ENCODE peak calls at places on chromosomes 2 and 18, in ten cellular contexts. One of them, this sample, is unnamed.

GRCh38 chr2:178277741-178278197 is 83.5 kb downstream of the OSBPL6 start:
- DNase-seq in activated gamma-delta T cell treated with anti-CD3 and anti-CD28 coated beads, Interleukin-2, amount 50 U/mL, for 16 hours: no peak
- DNase-seq in dermis microvascular lymphatic vessel endothelial cell: no peak
- DNase-seq in M059J: no peak
- DNase-seq in iPS DF 6.9: no peak
- DNase-seq in activated CD4-positive, alpha-beta T cell treated with anti-CD3 and anti-CD28 coated beads for 48 hours: no peak
- DNase-seq in upper lobe of right lung: no peak
- DNase-seq in dorsolateral prefrontal cortex: no peak
- DNase-seq in stimulated activated CD8-positive, alpha-beta memory T cell treated with anti-CD3 and anti-CD28 coated beads, Interleukin-15, amount 100 ng/mL, for 24 hours: no peak
- DNase-seq in right cardiac atrium: no peak
- DNase-seq in this sample: no peak

GRCh38 chr18:48300463-48300961 is 108.7 kb downstream of the ZBTB7C start:
- DNase-seq in dermis microvascular lymphatic vessel endothelial cell: no peak
- DNase-seq in activated gamma-delta T cell treated with anti-CD3 and anti-CD28 coated beads, Interleukin-2, amount 50 U/mL, for 16 hours: no peak
- DNase-seq in right cardiac atrium: peak
- DNase-seq in activated CD4-positive, alpha-beta T cell treated with anti-CD3 and anti-CD28 coated beads for 48 hours: peak
- DNase-seq in upper lobe of right lung: peak
- DNase-seq in dorsolateral prefrontal cortex: no peak
- DNase-seq in stimulated activated CD8-positive, alpha-beta memory T cell treated with anti-CD3 and anti-CD28 coated beads, Interleukin-15, amount 100 ng/mL, for 24 hours: no peak
- DNase-seq in iPS DF 6.9: no peak
- DNase-seq in M059J: peak
- DNase-seq in this sample: no peak

GRCh38 chr2:63590621-63591408 is 2.1 kb downstream of the MDH1 start:
- DNase-seq in activated CD4-positive, alpha-beta T cell treated with anti-CD3 and anti-CD28 coated beads for 48 hours: peak
- DNase-seq in M059J: no peak
- DNase-seq in dorsolateral prefrontal cortex: peak
- DNase-seq in upper lobe of right lung: no peak
- DNase-seq in dermis microvascular lymphatic vessel endothelial cell: no peak
- DNase-seq in right cardiac atrium: no peak
- DNase-seq in iPS DF 6.9: no peak
- DNase-seq in stimulated activated CD8-positive, alpha-beta memory T cell treated with anti-CD3 and anti-CD28 coated beads, Interleukin-15, amount 100 ng/mL, for 24 hours: no peak
- DNase-seq in activated gamma-delta T cell treated with anti-CD3 and anti-CD28 coated beads, Interleukin-2, amount 50 U/mL, for 16 hours: no peak
- DNase-seq in this sample: no peak

GRCh38 chr2:209208211-209208610 is 215.6 kb upstream of the MAP2 start:
- DNase-seq in iPS DF 6.9: no peak
- DNase-seq in dorsolateral prefrontal cortex: no peak
- DNase-seq in M059J: peak
- DNase-seq in right cardiac atrium: peak
- DNase-seq in activated gamma-delta T cell treated with anti-CD3 and anti-CD28 coated beads, Interleukin-2, amount 50 U/mL, for 16 hours: no peak
- DNase-seq in upper lobe of right lung: no peak
- DNase-seq in stimulated activated CD8-positive, alpha-beta memory T cell treated with anti-CD3 and anti-CD28 coated beads, Interleukin-15, amount 100 ng/mL, for 24 hours: no peak
- DNase-seq in dermis microvascular lymphatic vessel endothelial cell: no peak
- DNase-seq in activated CD4-positive, alpha-beta T cell treated with anti-CD3 and anti-CD28 coated beads for 48 hours: peak
- DNase-seq in this sample: no peak

GRCh38 chr18:62418258-62418657 is 93.1 kb downstream of the TNFRSF11A start:
- DNase-seq in activated CD4-positive, alpha-beta T cell treated with anti-CD3 and anti-CD28 coated beads for 48 hours: no peak
- DNase-seq in upper lobe of right lung: no peak
- DNase-seq in dermis microvascular lymphatic vessel endothelial cell: no peak
- DNase-seq in M059J: no peak
- DNase-seq in iPS DF 6.9: no peak
- DNase-seq in dorsolateral prefrontal cortex: no peak
- DNase-seq in stimulated activated CD8-positive, alpha-beta memory T cell treated with anti-CD3 and anti-CD28 coated beads, Interleukin-15, amount 100 ng/mL, for 24 hours: no peak
- DNase-seq in activated gamma-delta T cell treated with anti-CD3 and anti-CD28 coated beads, Interleukin-2, amount 50 U/mL, for 16 hours: no peak
- DNase-seq in right cardiac atrium: no peak
- DNase-seq in this sample: no peak

GRCh38 chr18:12278765-12279682 is 24.9 kb downstream of the CIDEA start:
- DNase-seq in activated CD4-positive, alpha-beta T cell treated with anti-CD3 and anti-CD28 coated beads for 48 hours: no peak
- DNase-seq in stimulated activated CD8-positive, alpha-beta memory T cell treated with anti-CD3 and anti-CD28 coated beads, Interleukin-15, amount 100 ng/mL, for 24 hours: no peak
- DNase-seq in M059J: peak
- DNase-seq in dermis microvascular lymphatic vessel endothelial cell: peak
- DNase-seq in dorsolateral prefrontal cortex: peak
- DNase-seq in iPS DF 6.9: no peak
- DNase-seq in upper lobe of right lung: peak
- DNase-seq in activated gamma-delta T cell treated with anti-CD3 and anti-CD28 coated beads, Interleukin-2, amount 50 U/mL, for 16 hours: no peak
- DNase-seq in right cardiac atrium: peak
- DNase-seq in this sample: peak

GRCh38 chr2:95076705-95077520 is 44.7 kb downstream of the MRPS5 start:
- DNase-seq in dorsolateral prefrontal cortex: peak
- DNase-seq in stimulated activated CD8-positive, alpha-beta memory T cell treated with anti-CD3 and anti-CD28 coated beads, Interleukin-15, amount 100 ng/mL, for 24 hours: peak
- DNase-seq in upper lobe of right lung: peak
- DNase-seq in right cardiac atrium: peak
- DNase-seq in dermis microvascular lymphatic vessel endothelial cell: peak
- DNase-seq in activated gamma-delta T cell treated with anti-CD3 and anti-CD28 coated beads, Interleukin-2, amount 50 U/mL, for 16 hours: peak
- DNase-seq in M059J: peak
- DNase-seq in activated CD4-positive, alpha-beta T cell treated with anti-CD3 and anti-CD28 coated beads for 48 hours: peak
- DNase-seq in iPS DF 6.9: no peak
- DNase-seq in this sample: no peak

GRCh38 chr2:240884745-240885144 is 11.2 kb downstream of the MAB21L4 start:
- DNase-seq in activated CD4-positive, alpha-beta T cell treated with anti-CD3 and anti-CD28 coated beads for 48 hours: no peak
- DNase-seq in stimulated activated CD8-positive, alpha-beta memory T cell treated with anti-CD3 and anti-CD28 coated beads, Interleukin-15, amount 100 ng/mL, for 24 hours: no peak
- DNase-seq in dermis microvascular lymphatic vessel endothelial cell: no peak
- DNase-seq in iPS DF 6.9: no peak
- DNase-seq in upper lobe of right lung: no peak
- DNase-seq in dorsolateral prefrontal cortex: no peak
- DNase-seq in activated gamma-delta T cell treated with anti-CD3 and anti-CD28 coated beads, Interleukin-2, amount 50 U/mL, for 16 hours: no peak
- DNase-seq in right cardiac atrium: no peak
- DNase-seq in M059J: no peak
- DNase-seq in this sample: no peak

GRCh38 chr18:8261651-8262091 is 347.6 kb upstream of the RAB12 start:
- DNase-seq in upper lobe of right lung: no peak
- DNase-seq in right cardiac atrium: no peak
- DNase-seq in activated CD4-positive, alpha-beta T cell treated with anti-CD3 and anti-CD28 coated beads for 48 hours: no peak
- DNase-seq in stimulated activated CD8-positive, alpha-beta memory T cell treated with anti-CD3 and anti-CD28 coated beads, Interleukin-15, amount 100 ng/mL, for 24 hours: no peak
- DNase-seq in M059J: no peak
- DNase-seq in dorsolateral prefrontal cortex: no peak
- DNase-seq in activated gamma-delta T cell treated with anti-CD3 and anti-CD28 coated beads, Interleukin-2, amount 50 U/mL, for 16 hours: no peak
- DNase-seq in iPS DF 6.9: no peak
- DNase-seq in dermis microvascular lymphatic vessel endothelial cell: no peak
- DNase-seq in this sample: no peak

GRCh38 chr18:51151568-51152511 is 45.6 kb downstream of the MEX3C start:
- DNase-seq in activated CD4-positive, alpha-beta T cell treated with anti-CD3 and anti-CD28 coated beads for 48 hours: peak
- DNase-seq in dermis microvascular lymphatic vessel endothelial cell: no peak
- DNase-seq in activated gamma-delta T cell treated with anti-CD3 and anti-CD28 coated beads, Interleukin-2, amount 50 U/mL, for 16 hours: peak
- DNase-seq in M059J: no peak
- DNase-seq in iPS DF 6.9: no peak
- DNase-seq in dorsolateral prefrontal cortex: no peak
- DNase-seq in upper lobe of right lung: no peak
- DNase-seq in right cardiac atrium: no peak
- DNase-seq in stimulated activated CD8-positive, alpha-beta memory T cell treated with anti-CD3 and anti-CD28 coated beads, Interleukin-15, amount 100 ng/mL, for 24 hours: peak
- DNase-seq in this sample: no peak

GRCh38 chr2:53373126-53373525 is 394.5 kb upstream of the CHAC2 start:
- DNase-seq in activated gamma-delta T cell treated with anti-CD3 and anti-CD28 coated beads, Interleukin-2, amount 50 U/mL, for 16 hours: no peak
- DNase-seq in iPS DF 6.9: no peak
- DNase-seq in dermis microvascular lymphatic vessel endothelial cell: no peak
- DNase-seq in M059J: no peak
- DNase-seq in dorsolateral prefrontal cortex: no peak
- DNase-seq in activated CD4-positive, alpha-beta T cell treated with anti-CD3 and anti-CD28 coated beads for 48 hours: no peak
- DNase-seq in upper lobe of right lung: no peak
- DNase-seq in stimulated activated CD8-positive, alpha-beta memory T cell treated with anti-CD3 and anti-CD28 coated beads, Interleukin-15, amount 100 ng/mL, for 24 hours: no peak
- DNase-seq in right cardiac atrium: no peak
- DNase-seq in this sample: no peak

GRCh38 chr2:213220967-213221603 is 63.2 kb upstream of the SPAG16 start:
- DNase-seq in upper lobe of right lung: no peak
- DNase-seq in stimulated activated CD8-positive, alpha-beta memory T cell treated with anti-CD3 and anti-CD28 coated beads, Interleukin-15, amount 100 ng/mL, for 24 hours: no peak
- DNase-seq in right cardiac atrium: no peak
- DNase-seq in dermis microvascular lymphatic vessel endothelial cell: no peak
- DNase-seq in iPS DF 6.9: no peak
- DNase-seq in dorsolateral prefrontal cortex: no peak
- DNase-seq in activated CD4-positive, alpha-beta T cell treated with anti-CD3 and anti-CD28 coated beads for 48 hours: no peak
- DNase-seq in activated gamma-delta T cell treated with anti-CD3 and anti-CD28 coated beads, Interleukin-2, amount 50 U/mL, for 16 hours: no peak
- DNase-seq in M059J: no peak
- DNase-seq in this sample: no peak

GRCh38 chr2:222714361-222715256 is 43.2 kb downstream of the MOGAT1 start:
- DNase-seq in activated CD4-positive, alpha-beta T cell treated with anti-CD3 and anti-CD28 coated beads for 48 hours: no peak
- DNase-seq in dermis microvascular lymphatic vessel endothelial cell: no peak
- DNase-seq in iPS DF 6.9: no peak
- DNase-seq in right cardiac atrium: no peak
- DNase-seq in activated gamma-delta T cell treated with anti-CD3 and anti-CD28 coated beads, Interleukin-2, amount 50 U/mL, for 16 hours: no peak
- DNase-seq in upper lobe of right lung: no peak
- DNase-seq in M059J: no peak
- DNase-seq in dorsolateral prefrontal cortex: no peak
- DNase-seq in stimulated activated CD8-positive, alpha-beta memory T cell treated with anti-CD3 and anti-CD28 coated beads, Interleukin-15, amount 100 ng/mL, for 24 hours: no peak
- DNase-seq in this sample: no peak

GRCh38 chr2:203301667-203302066 is 26.5 kb upstream of the ABI2 start:
- DNase-seq in stimulated activated CD8-positive, alpha-beta memory T cell treated with anti-CD3 and anti-CD28 coated beads, Interleukin-15, amount 100 ng/mL, for 24 hours: no peak
- DNase-seq in dorsolateral prefrontal cortex: no peak
- DNase-seq in activated CD4-positive, alpha-beta T cell treated with anti-CD3 and anti-CD28 coated beads for 48 hours: no peak
- DNase-seq in activated gamma-delta T cell treated with anti-CD3 and anti-CD28 coated beads, Interleukin-2, amount 50 U/mL, for 16 hours: no peak
- DNase-seq in right cardiac atrium: no peak
- DNase-seq in M059J: peak
- DNase-seq in iPS DF 6.9: no peak
- DNase-seq in dermis microvascular lymphatic vessel endothelial cell: no peak
- DNase-seq in upper lobe of right lung: no peak
- DNase-seq in this sample: no peak

GRCh38 chr2:233006648-233007047 is 6.4 kb downstream of the NGEF start:
- DNase-seq in dorsolateral prefrontal cortex: peak
- DNase-seq in activated CD4-positive, alpha-beta T cell treated with anti-CD3 and anti-CD28 coated beads for 48 hours: no peak
- DNase-seq in stimulated activated CD8-positive, alpha-beta memory T cell treated with anti-CD3 and anti-CD28 coated beads, Interleukin-15, amount 100 ng/mL, for 24 hours: no peak
- DNase-seq in iPS DF 6.9: no peak
- DNase-seq in activated gamma-delta T cell treated with anti-CD3 and anti-CD28 coated beads, Interleukin-2, amount 50 U/mL, for 16 hours: no peak
- DNase-seq in upper lobe of right lung: no peak
- DNase-seq in M059J: no peak
- DNase-seq in right cardiac atrium: no peak
- DNase-seq in dermis microvascular lymphatic vessel endothelial cell: no peak
- DNase-seq in this sample: no peak

GRCh38 chr2:120439637-120440384 is 93.9 kb downstream of the INHBB start:
- DNase-seq in upper lobe of right lung: no peak
- DNase-seq in stimulated activated CD8-positive, alpha-beta memory T cell treated with anti-CD3 and anti-CD28 coated beads, Interleukin-15, amount 100 ng/mL, for 24 hours: no peak
- DNase-seq in M059J: no peak
- DNase-seq in right cardiac atrium: no peak
- DNase-seq in dermis microvascular lymphatic vessel endothelial cell: no peak
- DNase-seq in iPS DF 6.9: no peak
- DNase-seq in dorsolateral prefrontal cortex: no peak
- DNase-seq in activated CD4-positive, alpha-beta T cell treated with anti-CD3 and anti-CD28 coated beads for 48 hours: no peak
- DNase-seq in activated gamma-delta T cell treated with anti-CD3 and anti-CD28 coated beads, Interleukin-2, amount 50 U/mL, for 16 hours: no peak
- DNase-seq in this sample: no peak

GRCh38 chr2:129781749-129782617 is 197.5 kb upstream of the RAB6C start:
- DNase-seq in dorsolateral prefrontal cortex: no peak
- DNase-seq in stimulated activated CD8-positive, alpha-beta memory T cell treated with anti-CD3 and anti-CD28 coated beads, Interleukin-15, amount 100 ng/mL, for 24 hours: no peak
- DNase-seq in activated CD4-positive, alpha-beta T cell treated with anti-CD3 and anti-CD28 coated beads for 48 hours: no peak
- DNase-seq in M059J: no peak
- DNase-seq in dermis microvascular lymphatic vessel endothelial cell: no peak
- DNase-seq in upper lobe of right lung: peak
- DNase-seq in right cardiac atrium: no peak
- DNase-seq in activated gamma-delta T cell treated with anti-CD3 and anti-CD28 coated beads, Interleukin-2, amount 50 U/mL, for 16 hours: no peak
- DNase-seq in iPS DF 6.9: no peak
- DNase-seq in this sample: no peak